ENCODE peak calls at places on chromosome 20, in four cellular contexts. L is lower leg skin; V is CD8-positive, alpha-beta T cell; S is tibial nerve. U is an unnamed sample.

GRCh38 chr20:10077886-10078285 is 43.1 kb downstream of the ANKEF1 start:
- DNase-seq in L (no peak), V (no peak), S (no peak), U (no peak)

GRCh38 chr20:29298759-29299613 is 1958.5 kb upstream of the DEFB115 start:
- DNase-seq in L (no peak), V (no peak), S (no peak), U (no peak)

GRCh38 chr20:63253438-63254236 is 626 bp downstream of the NKAIN4 start:
- DNase-seq in L (no peak), V (no peak), S (no peak), U (no peak)

GRCh38 chr20:62668441-62669027 is 26.2 kb downstream of the SLCO4A1 start:
- DNase-seq in L (peak; percentile 69), V (peak; percentile 11), S (peak; percentile 77), U (no peak)

GRCh38 chr20:1186367-1186991 is 1.7 kb upstream of the TMEM74B start:
- DNase-seq in L (no peak), V (no peak), S (no peak), U (no peak)

GRCh38 chr20:57223648-57224489 is 42.6 kb downstream of the BMP7 start:
- DNase-seq in L (peak; percentile 62), V (no peak), S (peak; percentile 49), U (no peak)

GRCh38 chr20:33984320-33984719 is 9.4 kb upstream of the RALY start:
- DNase-seq in L (no peak), V (no peak), S (no peak), U (no peak)

GRCh38 chr20:5780233-5781217 is 30.3 kb downstream of the SHLD1 start:
- DNase-seq in L (no peak), V (no peak), S (no peak), U (no peak)

GRCh38 chr20:19786311-19786710 is 28.3 kb downstream of the RIN2 start:
- DNase-seq in L (peak; percentile 47), V (no peak), S (peak; percentile 26), U (no peak)

GRCh38 chr20:55057779-55058415 is 582.5 kb downstream of the DOK5 start:
- DNase-seq in L (no peak), V (no peak), S (no peak), U (peak; percentile 10)

GRCh38 chr20:17992847-17993508 is 24.2 kb downstream of the MGME1 start:
- DNase-seq in L (no peak), V (no peak), S (no peak), U (no peak)

GRCh38 chr20:31764641-31765305 is 25.7 kb downstream of the TPX2 start:
- DNase-seq in L (no peak), V (no peak), S (no peak), U (no peak)

GRCh38 chr20:19392344-19393140 is 180.1 kb downstream of the SLC24A3 start:
- DNase-seq in L (no peak), V (no peak), S (no peak), U (peak; percentile 20)

GRCh38 chr20:46359233-46359751 is 47.1 kb downstream of the ELMO2 start:
- DNase-seq in L (no peak), V (no peak), S (no peak), U (peak; percentile 53)

GRCh38 chr20:35058184-35058583 is 34.4 kb downstream of the TRPC4AP start:
- DNase-seq in L (no peak), V (no peak), S (no peak), U (no peak)

GRCh38 chr20:20680991-20681508 is 31.4 kb downstream of the RALGAPA2 start:
- DNase-seq in L (no peak), V (no peak), S (no peak), U (no peak)

GRCh38 chr20:43942661-43943285 is 28.1 kb downstream of the TOX2 start:
- DNase-seq in L (no peak), V (no peak), S (no peak), U (peak; percentile 70)

GRCh38 chr20:32560989-32561830 is 23.9 kb downstream of the NOL4L start:
- DNase-seq in L (no peak), V (no peak), S (no peak), U (no peak)

GRCh38 chr20:50409495-50409894 is 100.7 kb upstream of the PTPN1 start:
- DNase-seq in L (peak; percentile 78), V (no peak), S (peak; percentile 78), U (no peak)

GRCh38 chr20:55446301-55446700 is 559.0 kb downstream of the CBLN4 start:
- DNase-seq in L (no peak), V (no peak), S (no peak), U (no peak)

GRCh38 chr20:50737352-50737751 is 6.0 kb downstream of the PARD6B start:
- DNase-seq in L (peak; percentile 5), V (no peak), S (no peak), U (no peak)

GRCh38 chr20:63461364-63461763 is 11.1 kb downstream of the KCNQ2 start:
- DNase-seq in L (no peak), V (no peak), S (no peak), U (no peak)

DNA sequence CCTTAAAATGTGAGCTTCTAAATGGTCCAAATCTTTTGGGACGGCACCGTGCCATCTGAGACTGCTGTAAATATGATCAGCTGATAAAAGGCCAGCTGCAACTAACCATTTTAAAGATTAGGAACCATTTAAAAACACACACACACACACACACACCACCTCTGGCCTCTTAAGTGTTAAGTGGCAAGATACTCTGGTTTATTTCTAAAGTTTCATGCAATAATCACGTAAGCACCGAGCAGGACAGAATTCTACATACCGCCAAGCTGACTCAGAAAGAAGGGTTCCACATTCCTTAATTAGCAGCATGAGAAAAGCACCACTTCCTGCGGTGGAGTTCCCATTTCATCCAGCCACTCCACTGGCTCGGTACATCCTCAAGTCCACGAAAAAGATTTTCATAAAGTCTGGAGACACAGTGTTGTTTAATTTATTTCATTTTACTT is 17.8 kb upstream of the ZNF217 start:
- DNase-seq in L (peak; percentile 58), V (no peak), S (no peak), U (peak; percentile 44)
- H3K4me3 ChIP-seq in L (no peak overlapping the region), V (no peak overlapping the region), S (no peak overlapping the region), U (peak overlapping the region; percentile 49)

DNA sequence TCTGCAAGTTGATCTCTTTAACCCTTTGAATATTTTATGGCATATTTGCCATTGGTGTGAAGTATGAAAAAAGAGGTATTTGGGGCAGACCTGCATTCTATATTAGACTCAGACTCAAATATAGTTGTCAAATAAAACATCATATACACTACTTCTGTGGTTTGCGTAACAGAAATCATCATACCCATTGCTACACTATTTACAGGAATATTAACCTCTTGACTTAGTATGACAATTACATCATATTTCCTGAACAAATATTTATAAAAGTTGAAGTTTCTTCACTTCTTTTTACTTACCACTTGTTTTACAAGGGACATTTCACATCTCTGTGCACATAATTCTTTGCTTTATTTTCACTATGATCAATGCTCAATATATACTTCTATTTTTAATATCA is 206.0 kb downstream of the HAO1 start:
- DNase-seq in L (no peak), V (no peak), S (no peak), U (no peak)
- TF ChIP-seq CTCF in L (no peak), V (no peak), S (no peak), U (no peak)

GRCh38 chr20:58289143-58289542 is 20.4 kb upstream of the RAB22A start:
- DNase-seq in L (no peak), V (no peak), S (no peak), U (no peak)
- H3K4me3 ChIP-seq in L (no peak overlapping the region), V (no peak overlapping the region), S (no peak overlapping the region), U (no peak overlapping the region)

GRCh38 chr20:36886859-36887778 is 11.2 kb downstream of the TLDC2 start:
- DNase-seq in L (peak; percentile 82), V (peak; percentile 70), S (peak; percentile 88), U (peak; percentile 77)

GRCh38 chr20:36881888-36882287 is 6.0 kb downstream of the TLDC2 start:
- DNase-seq in L (no peak), V (no peak), S (no peak), U (no peak)

GRCh38 chr20:36883972-36884535 is 8.1 kb downstream of the TLDC2 start:
- DNase-seq in L (no peak), V (no peak), S (no peak), U (no peak)

GRCh38 chr20:36887779-36888133 is 11.8 kb downstream of the TLDC2 start:
- DNase-seq in L (no peak), V (no peak), S (no peak), U (no peak)

GRCh38 chr20:36885355-36885754 is 9.4 kb downstream of the TLDC2 start:
- DNase-seq in L (no peak), V (no peak), S (no peak), U (no peak)
- TF ChIP-seq CTCF in L (no peak), V (no peak), S (no peak), U (no peak)

U was measured in GM06990.